ENCODE peak calls at places on chromosomes 3 and 15, in eight cellular contexts. S is spleen; M is mucosa of gallbladder; F is epithelial cell of esophagus; W is endothelial cell; G is astrocyte of the cerebellum; U is NCI-H510A treated with DMSO at 0.1 percent for 48 hours; O is activated CD4-positive, CD25-positive, alpha-beta regulatory T cell treated with anti-CD3 and anti-CD28 coated beads, Interleukin-2, amount 50 U/mL, for 72 hours. D is an unnamed sample.

GRCh38 chr3:17302774-17303173 is 418.0 kb downstream of the PLCL2 start:
- DNase-seq in M (no peak), S (no peak), W (no peak), F (no peak), G (peak), O (no peak), U (no peak), D (peak)

GRCh38 chr3:22399566-22399965 is 648.6 kb upstream of the ZNF385D start:
- DNase-seq in U (no peak), G (no peak), F (no peak), S (no peak), O (no peak), W (no peak), M (no peak), D (no peak)

GRCh38 chr15:69876556-69876955 is 221.2 kb downstream of the TLE3 start:
- DNase-seq in W (no peak), S (no peak), M (no peak), G (no peak), O (no peak), F (no peak), U (no peak), D (no peak)

GRCh38 chr3:138068579-138069174 is 46.7 kb downstream of the DZIP1L start:
- DNase-seq in S (peak), F (peak), U (peak), M (peak), O (peak), G (peak), W (peak), D (peak)

GRCh38 chr15:90560229-90560771 is 30.6 kb downstream of the CRTC3 start:
- DNase-seq in S (no peak), F (peak), G (peak), M (peak), O (no peak), U (no peak), W (no peak), D (peak)

GRCh38 chr3:156606729-156607128 is 51.8 kb upstream of the SSR3 start:
- DNase-seq in U (no peak), F (no peak), W (no peak), S (no peak), O (no peak), G (no peak), M (no peak), D (peak)

GRCh38 chr3:33186524-33187367 is 31.9 kb downstream of the SUSD5 start:
- DNase-seq in U (no peak), O (no peak), S (no peak), G (peak), W (no peak), F (peak), M (no peak), D (peak)

GRCh38 chr15:95162069-95162468 is 930.7 kb downstream of the MCTP2 start:
- DNase-seq in U (no peak), S (no peak), G (no peak), W (no peak), O (no peak), M (no peak), F (no peak), D (peak)

GRCh38 chr3:107452436-107452835 is 70.3 kb upstream of the BBX start:
- DNase-seq in F (peak), O (no peak), U (no peak), W (no peak), S (no peak), M (no peak), G (peak), D (peak)

GRCh38 chr3:189909573-189909972 is 211.1 kb downstream of the P3H2 start:
- DNase-seq in M (no peak), F (peak), U (no peak), G (no peak), O (no peak), W (no peak), S (no peak), D (no peak)

GRCh38 chr3:51718547-51719412 is 11.9 kb downstream of the GRM2 start:
- DNase-seq in G (no peak), S (no peak), M (peak), U (peak), F (peak), W (peak), O (peak), D (peak)

GRCh38 chr15:34109775-34110663 is 8.1 kb downstream of the PGBD4 start:
- DNase-seq in W (peak), O (no peak), S (no peak), U (no peak), G (peak), F (peak), M (no peak), D (peak)

GRCh38 chr3:157086053-157086761 is 73.7 kb downstream of the CCNL1 start:
- DNase-seq in M (no peak), U (no peak), S (no peak), O (no peak), F (peak), W (no peak), G (no peak), D (no peak)

GRCh38 chr3:12300137-12300536 is 11.3 kb downstream of the PPARG start:
- DNase-seq in S (no peak), U (no peak), F (no peak), O (no peak), M (no peak), G (no peak), W (no peak), D (no peak)

GRCh38 chr3:123819949-123820348 is 64.2 kb downstream of the MYLK start:
- DNase-seq in F (no peak), S (no peak), M (no peak), U (no peak), W (no peak), G (no peak), O (no peak), D (no peak)

GRCh38 chr3:24303057-24303754 is 191.4 kb downstream of the THRB start:
- DNase-seq in S (no peak), O (no peak), W (no peak), U (no peak), G (no peak), M (no peak), F (no peak), D (peak)

GRCh38 chr3:165439765-165440164 is 243.6 kb upstream of the SLITRK3 start:
- DNase-seq in M (no peak), F (peak), S (no peak), W (no peak), G (no peak), O (no peak), U (no peak), D (no peak)

D was measured in amniotic epithelial cell.